ENCODE peak calls at places on chromosomes 1 and 21, in seven cellular contexts. F is T-cell; W is CD4-positive, alpha-beta T cell; R is activated CD4-positive, alpha-beta T cell treated with anti-CD3 and anti-CD28 coated beads, Interleukin-2, amount 10 ng/mL, durations not matched to agents 24 days and 14 days; L is A549; H is globus pallidus; I is mucosa of gallbladder. Q is an unnamed sample.

GRCh38 chr1:63321788-63322247 is 549 bp upstream of the FOXD3 start:
- DNase-seq in L (no peak), I (no peak), F (no peak), H (no peak), W (no peak), R (peak; percentile 59), Q (no peak)

GRCh38 chr1:90579212-90579802 is 137.8 kb downstream of the BARHL2 start:
- DNase-seq in W (no peak), H (peak; percentile 21), F (no peak), I (no peak), L (peak; percentile 24), R (no peak), Q (no peak)

GRCh38 chr1:94805912-94806311 is 14.2 kb upstream of the SLC44A3 start:
- DNase-seq in R (peak; percentile 86), L (peak; percentile 26), F (no peak), W (peak; percentile 39), H (peak; percentile 63), I (peak; percentile 40), Q (peak; percentile 85)

GRCh38 chr1:8448906-8449661 is 131.2 kb downstream of the SLC45A1 start:
- DNase-seq in I (no peak), F (no peak), H (no peak), W (no peak), R (no peak), L (no peak), Q (no peak)

GRCh38 chr1:160070243-160071163 is 543 bp upstream of the KCNJ10 start:
- DNase-seq in R (peak; percentile 83), F (peak; percentile 65), W (peak; percentile 75), I (peak; percentile 49), L (peak; percentile 67), H (peak; percentile 98), Q (peak; percentile 91)

GRCh38 chr1:226779536-226779935 is 40.5 kb upstream of the ITPKB start:
- DNase-seq in I (no peak), W (no peak), R (no peak), L (no peak), F (no peak), H (no peak), Q (no peak)

GRCh38 chr21:46422636-46423241 is 36.0 kb upstream of the DIP2A start:
- DNase-seq in F (no peak), I (no peak), R (no peak), W (no peak), L (no peak), H (no peak), Q (no peak)

GRCh38 chr1:205396972-205397616 is 24.8 kb downstream of the LEMD1 start:
- DNase-seq in R (peak; percentile 71), L (peak; percentile 61), W (no peak), F (no peak), H (peak; percentile 45), I (no peak), Q (no peak)

GRCh38 chr1:27109103-27109822 is 45.7 kb downstream of the SLC9A1 start:
- DNase-seq in W (no peak), L (peak; percentile 23), R (peak; percentile 76), H (no peak), F (no peak), I (no peak), Q (peak; percentile 81)

GRCh38 chr1:78501203-78501602 is 10.4 kb downstream of the PTGFR start:
- DNase-seq in R (no peak), W (no peak), L (no peak), F (no peak), H (no peak), I (no peak), Q (no peak)

GRCh38 chr1:3078941-3079340 is 9.9 kb downstream of the PRDM16 start:
- DNase-seq in R (no peak), L (no peak), F (no peak), W (no peak), H (no peak), I (no peak), Q (no peak)

GRCh38 chr1:48617227-48617626 is 145.2 kb upstream of the SPATA6 start:
- DNase-seq in H (no peak), I (no peak), W (no peak), L (no peak), F (no peak), R (no peak), Q (no peak)

GRCh38 chr1:49013046-49013445 is 236.4 kb upstream of the BEND5 start:
- DNase-seq in F (no peak), H (no peak), W (no peak), L (no peak), I (no peak), R (no peak), Q (no peak)

GRCh38 chr21:43936186-43936967 is 71.4 kb downstream of the AGPAT3 start:
- DNase-seq in W (no peak), L (no peak), R (no peak), H (peak; percentile 24), I (no peak), F (no peak), Q (no peak)

GRCh38 chr1:234862944-234863515 is 253.1 kb upstream of the IRF2BP2 start:
- DNase-seq in I (peak; percentile 71), R (no peak), F (no peak), L (no peak), W (no peak), H (peak; percentile 80), Q (peak; percentile 80)